ENCODE peak calls at places on chromosomes 7 and 10, in five cellular contexts. R is activated naive CD4-positive, alpha-beta T cell treated with Interleukin-2 at 50 U/mL for 16 hours; O is LoVo; X is AG08395; M is GM12865. T is an unnamed sample.

GRCh38 chr10:123777881-123778280 is 111.7 kb downstream of the GPR26 start:
- DNase-seq in M (no peak), O (no peak), X (no peak), R (no peak), T (no peak)

GRCh38 chr7:82506702-82507101 is 63.1 kb upstream of the CACNA2D1 start:
- DNase-seq in R (no peak), M (no peak), O (no peak), X (peak; percentile 8), T (no peak)

GRCh38 chr7:95871078-95871848 is 98.9 kb downstream of the DYNC1I1 start:
- DNase-seq in X (peak; percentile 60), M (peak; percentile 60), R (no peak), O (peak; percentile 58), T (no peak)

GRCh38 chr7:155383756-155384491 is 74.0 kb upstream of the EN2 start:
- DNase-seq in M (no peak), X (no peak), O (no peak), R (no peak), T (no peak)

GRCh38 chr10:107733328-107733727 is 568.8 kb upstream of the SORCS1 start:
- DNase-seq in M (no peak), X (peak; percentile 39), R (no peak), O (no peak), T (no peak)

GRCh38 chr7:141133646-141134045 is 59.8 kb downstream of the TMEM178B start:
- DNase-seq in M (no peak), R (no peak), O (no peak), X (no peak), T (no peak)

GRCh38 chr10:48568131-48568530 is 36.7 kb downstream of the ARHGAP22 start:
- DNase-seq in M (no peak), X (no peak), O (no peak), R (no peak), T (no peak)

GRCh38 chr7:90596745-90597526 is 815 bp downstream of the CDK14 start:
- DNase-seq in O (no peak), X (peak; percentile 45), M (peak; percentile 43), R (no peak), T (no peak)

GRCh38 chr10:127338391-127339108 is 142.2 kb upstream of the INSYN2A start:
- DNase-seq in M (no peak), O (no peak), R (no peak), X (peak; percentile 53), T (no peak)

GRCh38 chr10:133364645-133365431 is 7.0 kb upstream of the FUOM start:
- DNase-seq in M (no peak), X (no peak), R (no peak), O (no peak), T (no peak)

GRCh38 chr10:73816917-73817729 is 5.7 kb upstream of the NDST2 start:
- DNase-seq in M (no peak), X (no peak), O (no peak), R (no peak), T (no peak)

GRCh38 chr10:69639291-69640195 is 9.5 kb downstream of the FAM241B start:
- DNase-seq in R (peak; percentile 66), X (peak; percentile 68), O (peak; percentile 63), M (peak; percentile 74), T (peak; percentile 37)

GRCh38 chr10:121216721-121217181 is 365.6 kb downstream of the WDR11 start:
- DNase-seq in R (no peak), O (no peak), M (no peak), X (no peak), T (no peak)

GRCh38 chr10:98848361-98848760 is 387.3 kb downstream of the HPSE2 start:
- DNase-seq in X (no peak), M (no peak), R (no peak), O (peak; percentile 61), T (no peak)

GRCh38 chr7:2048531-2048930 is 184.2 kb downstream of the MAD1L1 start:
- DNase-seq in O (no peak), R (no peak), M (no peak), X (no peak), T (no peak)